ENCODE peak calls at places on chromosome 14, in nine cellular contexts. One of them, this sample, is unnamed.

GRCh38 chr14:31263485-31264133 is 56.0 kb upstream of the HECTD1 start:
- DNase-seq in lung: peak; percentile 67
- DNase-seq in SJCRH30: no peak
- DNase-seq in mesenchymal stem cell: peak; percentile 98
- DNase-seq in cardiac muscle cell: peak; percentile 98
- DNase-seq in GM23338: no peak
- DNase-seq in iPS DF 6.9: no peak
- DNase-seq in BE2C: no peak
- DNase-seq in heart left ventricle: no peak
- DNase-seq in this sample: peak; percentile 85

GRCh38 chr14:44662250-44662891 is 155.3 kb upstream of the FSCB start:
- DNase-seq in lung: no peak
- DNase-seq in SJCRH30: no peak
- DNase-seq in mesenchymal stem cell: no peak
- DNase-seq in cardiac muscle cell: no peak
- DNase-seq in GM23338: no peak
- DNase-seq in iPS DF 6.9: no peak
- DNase-seq in BE2C: no peak
- DNase-seq in heart left ventricle: no peak
- DNase-seq in this sample: no peak

GRCh38 chr14:76168531-76168930 is 16.8 kb downstream of the GPATCH2L start:
- DNase-seq in lung: no peak
- DNase-seq in SJCRH30: no peak
- DNase-seq in mesenchymal stem cell: no peak
- DNase-seq in cardiac muscle cell: no peak
- DNase-seq in GM23338: no peak
- DNase-seq in iPS DF 6.9: no peak
- DNase-seq in BE2C: no peak
- DNase-seq in heart left ventricle: no peak
- DNase-seq in this sample: no peak

GRCh38 chr14:101224356-101225115 is 321.0 kb upstream of the RTL1 start:
- DNase-seq in lung: no peak
- DNase-seq in SJCRH30: peak; percentile 80
- DNase-seq in mesenchymal stem cell: no peak
- DNase-seq in cardiac muscle cell: no peak
- DNase-seq in GM23338: peak; percentile 13
- DNase-seq in iPS DF 6.9: no peak
- DNase-seq in BE2C: peak; percentile 88
- DNase-seq in heart left ventricle: no peak
- DNase-seq in this sample: peak; percentile 44

GRCh38 chr14:25041484-25041883 is 8.5 kb downstream of the STXBP6 start:
- DNase-seq in lung: no peak
- DNase-seq in SJCRH30: no peak
- DNase-seq in mesenchymal stem cell: no peak
- DNase-seq in cardiac muscle cell: no peak
- DNase-seq in GM23338: no peak
- DNase-seq in iPS DF 6.9: no peak
- DNase-seq in BE2C: no peak
- DNase-seq in heart left ventricle: no peak
- DNase-seq in this sample: no peak

GRCh38 chr14:50521912-50522341 is 10.4 kb downstream of the MAP4K5 start:
- DNase-seq in lung: no peak
- DNase-seq in SJCRH30: no peak
- DNase-seq in mesenchymal stem cell: peak; percentile 47
- DNase-seq in cardiac muscle cell: no peak
- DNase-seq in GM23338: no peak
- DNase-seq in iPS DF 6.9: no peak
- DNase-seq in BE2C: no peak
- DNase-seq in heart left ventricle: no peak
- DNase-seq in this sample: no peak

GRCh38 chr14:90677484-90678045 is 138.7 kb downstream of the TTC7B start:
- DNase-seq in lung: no peak
- DNase-seq in SJCRH30: no peak
- DNase-seq in mesenchymal stem cell: peak; percentile 87
- DNase-seq in cardiac muscle cell: peak; percentile 80
- DNase-seq in GM23338: no peak
- DNase-seq in iPS DF 6.9: no peak
- DNase-seq in BE2C: no peak
- DNase-seq in heart left ventricle: no peak
- DNase-seq in this sample: no peak

GRCh38 chr14:34733245-34733644 is 18.9 kb upstream of the CFL2 start:
- DNase-seq in lung: no peak
- DNase-seq in SJCRH30: no peak
- DNase-seq in mesenchymal stem cell: peak; percentile 21
- DNase-seq in cardiac muscle cell: peak; percentile 10
- DNase-seq in GM23338: no peak
- DNase-seq in iPS DF 6.9: no peak
- DNase-seq in BE2C: no peak
- DNase-seq in heart left ventricle: no peak
- DNase-seq in this sample: no peak

GRCh38 chr14:92259613-92260357 is 63.2 kb upstream of the SLC24A4 start:
- DNase-seq in lung: no peak
- DNase-seq in SJCRH30: no peak
- DNase-seq in mesenchymal stem cell: no peak
- DNase-seq in cardiac muscle cell: no peak
- DNase-seq in GM23338: no peak
- DNase-seq in iPS DF 6.9: no peak
- DNase-seq in BE2C: no peak
- DNase-seq in heart left ventricle: no peak
- DNase-seq in this sample: no peak

GRCh38 chr14:104889374-104889755 is 24.3 kb downstream of the CEP170B start:
- DNase-seq in lung: no peak
- DNase-seq in SJCRH30: no peak
- DNase-seq in mesenchymal stem cell: no peak
- DNase-seq in cardiac muscle cell: no peak
- DNase-seq in GM23338: no peak
- DNase-seq in iPS DF 6.9: no peak
- DNase-seq in BE2C: no peak
- DNase-seq in heart left ventricle: no peak
- DNase-seq in this sample: no peak

GRCh38 chr14:105328678-105329390 is 14.3 kb downstream of the PACS2 start:
- DNase-seq in lung: no peak
- DNase-seq in SJCRH30: peak; percentile 88
- DNase-seq in mesenchymal stem cell: no peak
- DNase-seq in cardiac muscle cell: no peak
- DNase-seq in GM23338: no peak
- DNase-seq in iPS DF 6.9: no peak
- DNase-seq in BE2C: no peak
- DNase-seq in heart left ventricle: no peak
- DNase-seq in this sample: no peak

GRCh38 chr14:50396636-50397460 is at the start of gene CDKL1:
- DNase-seq in lung: peak; percentile 63
- DNase-seq in SJCRH30: peak; percentile 76
- DNase-seq in mesenchymal stem cell: peak; percentile 85
- DNase-seq in cardiac muscle cell: peak; percentile 83
- DNase-seq in GM23338: peak; percentile 83
- DNase-seq in iPS DF 6.9: peak; percentile 47
- DNase-seq in BE2C: peak; percentile 79
- DNase-seq in heart left ventricle: peak; percentile 68
- DNase-seq in this sample: no peak

GRCh38 chr14:24162083-24162482 is 1.0 kb downstream of the IRF9 start:
- DNase-seq in lung: no peak
- DNase-seq in SJCRH30: no peak
- DNase-seq in mesenchymal stem cell: peak; percentile 22
- DNase-seq in cardiac muscle cell: peak; percentile 52
- DNase-seq in GM23338: no peak
- DNase-seq in iPS DF 6.9: no peak
- DNase-seq in BE2C: no peak
- DNase-seq in heart left ventricle: peak; percentile 18
- DNase-seq in this sample: no peak

GRCh38 chr14:32762886-32763285 is 175.8 kb upstream of the NPAS3 start:
- DNase-seq in lung: no peak
- DNase-seq in SJCRH30: no peak
- DNase-seq in mesenchymal stem cell: no peak
- DNase-seq in cardiac muscle cell: peak; percentile 55
- DNase-seq in GM23338: no peak
- DNase-seq in iPS DF 6.9: no peak
- DNase-seq in BE2C: no peak
- DNase-seq in heart left ventricle: no peak
- DNase-seq in this sample: no peak

GRCh38 chr14:27015046-27015445 is 417.2 kb upstream of the NOVA1 start:
- DNase-seq in lung: no peak
- DNase-seq in SJCRH30: no peak
- DNase-seq in mesenchymal stem cell: no peak
- DNase-seq in cardiac muscle cell: peak; percentile 23
- DNase-seq in GM23338: no peak
- DNase-seq in iPS DF 6.9: no peak
- DNase-seq in BE2C: no peak
- DNase-seq in heart left ventricle: no peak
- DNase-seq in this sample: no peak

GRCh38 chr14:74595006-74595735 is 16.9 kb downstream of the LTBP2 start:
- DNase-seq in lung: peak; percentile 59
- DNase-seq in SJCRH30: no peak
- DNase-seq in mesenchymal stem cell: peak; percentile 38
- DNase-seq in cardiac muscle cell: peak; percentile 86
- DNase-seq in GM23338: no peak
- DNase-seq in iPS DF 6.9: no peak
- DNase-seq in BE2C: peak; percentile 49
- DNase-seq in heart left ventricle: peak; percentile 87
- DNase-seq in this sample: no peak

DNA sequence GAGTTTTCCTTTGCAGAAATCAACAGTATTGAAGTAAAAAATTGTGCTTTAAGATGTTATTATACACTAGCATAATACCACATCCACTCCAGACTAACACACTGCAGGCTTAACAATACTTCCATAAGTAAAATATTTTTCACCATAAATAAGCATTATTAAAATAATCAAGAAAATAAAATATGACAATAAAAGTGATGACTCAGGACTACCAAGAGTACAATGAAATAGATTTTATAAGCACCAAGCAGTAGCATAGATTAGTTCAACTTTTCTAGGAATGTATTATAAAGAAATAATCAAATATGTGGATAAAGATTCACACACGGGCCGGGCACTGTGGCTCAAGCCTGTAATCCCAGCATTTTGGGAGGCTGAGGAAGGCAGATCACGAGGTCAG is 40.4 kb upstream of the MTHFD1 start:
- DNase-seq in lung: no peak
- DNase-seq in SJCRH30: no peak
- DNase-seq in mesenchymal stem cell: no peak
- DNase-seq in cardiac muscle cell: no peak
- DNase-seq in GM23338: no peak
- DNase-seq in iPS DF 6.9: no peak
- DNase-seq in BE2C: no peak
- DNase-seq in heart left ventricle: no peak
- DNase-seq in this sample: no peak
- H3K4me1 ChIP-seq in lung: no peaks in the 10 kb centered on the region
- H3K4me1 ChIP-seq in SJCRH30: no peaks in the 10 kb centered on the region
- H3K4me1 ChIP-seq in mesenchymal stem cell: no peaks in the 10 kb centered on the region
- H3K4me1 ChIP-seq in cardiac muscle cell: no peaks in the 10 kb centered on the region
- H3K4me1 ChIP-seq in GM23338: no peaks in the 10 kb centered on the region
- H3K4me1 ChIP-seq in iPS DF 6.9: no peaks in the 10 kb centered on the region
- H3K4me1 ChIP-seq in BE2C: no peaks in the 10 kb centered on the region
- H3K4me1 ChIP-seq in heart left ventricle: no peaks in the 10 kb centered on the region
- H3K4me1 ChIP-seq in this sample: no peaks in the 10 kb centered on the region

GRCh38 chr14:103578401-103579075 is 15.8 kb downstream of the COA8 start:
- DNase-seq in lung: no peak
- DNase-seq in SJCRH30: no peak
- DNase-seq in mesenchymal stem cell: peak; percentile 6
- DNase-seq in cardiac muscle cell: no peak
- DNase-seq in GM23338: no peak
- DNase-seq in iPS DF 6.9: no peak
- DNase-seq in BE2C: no peak
- DNase-seq in heart left ventricle: no peak
- DNase-seq in this sample: no peak

GRCh38 chr14:103574707-103575285 is 12.0 kb downstream of the COA8 start:
- DNase-seq in lung: no peak
- DNase-seq in SJCRH30: no peak
- DNase-seq in mesenchymal stem cell: no peak
- DNase-seq in cardiac muscle cell: no peak
- DNase-seq in GM23338: no peak
- DNase-seq in iPS DF 6.9: no peak
- DNase-seq in BE2C: no peak
- DNase-seq in heart left ventricle: no peak
- DNase-seq in this sample: no peak

GRCh38 chr14:103569436-103569835 is 6.7 kb downstream of the COA8 start:
- DNase-seq in lung: no peak
- DNase-seq in SJCRH30: no peak
- DNase-seq in mesenchymal stem cell: no peak
- DNase-seq in cardiac muscle cell: no peak
- DNase-seq in GM23338: no peak
- DNase-seq in iPS DF 6.9: no peak
- DNase-seq in BE2C: no peak
- DNase-seq in heart left ventricle: no peak
- DNase-seq in this sample: no peak

GRCh38 chr14:103576371-103577024 is 13.7 kb downstream of the COA8 start:
- DNase-seq in lung: peak; percentile 93
- DNase-seq in SJCRH30: peak; percentile 90
- DNase-seq in mesenchymal stem cell: peak; percentile 89
- DNase-seq in cardiac muscle cell: peak; percentile 94
- DNase-seq in GM23338: peak; percentile 53
- DNase-seq in iPS DF 6.9: no peak
- DNase-seq in BE2C: peak; percentile 95
- DNase-seq in heart left ventricle: peak; percentile 88
- DNase-seq in this sample: peak; percentile 94

DNA sequence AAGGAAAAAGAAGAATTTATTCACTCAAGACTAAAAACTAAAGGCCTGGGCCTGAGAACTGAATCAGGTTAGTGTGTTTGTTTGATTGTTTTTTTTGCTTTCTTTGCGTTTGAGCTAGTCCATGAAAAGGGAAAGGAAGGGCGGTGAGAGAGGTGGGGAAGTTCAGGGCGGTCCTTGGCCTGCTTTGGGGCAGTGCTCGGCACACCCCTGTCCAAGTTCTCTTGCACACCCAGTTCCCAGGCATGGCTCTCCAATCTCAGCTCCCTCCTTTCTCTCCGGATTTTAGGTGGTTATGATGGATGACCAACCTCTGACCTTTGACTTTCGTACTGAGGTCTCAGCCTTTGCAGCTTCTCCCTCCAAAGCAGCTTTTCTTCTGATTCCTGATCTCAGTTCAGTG is 11.3 kb downstream of the COA8 start:
- DNase-seq in lung: no peak
- DNase-seq in SJCRH30: no peak
- DNase-seq in mesenchymal stem cell: no peak
- DNase-seq in cardiac muscle cell: no peak
- DNase-seq in GM23338: no peak
- DNase-seq in iPS DF 6.9: no peak
- DNase-seq in BE2C: no peak
- DNase-seq in heart left ventricle: no peak
- DNase-seq in this sample: no peak
- H3K4me1 ChIP-seq in lung: peaks cover 4% of the 10 kb centered on the region
- H3K4me1 ChIP-seq in SJCRH30: peaks cover 8% of the 10 kb centered on the region
- H3K4me1 ChIP-seq in mesenchymal stem cell: peaks cover 10% of the 10 kb centered on the region
- H3K4me1 ChIP-seq in cardiac muscle cell: peaks cover 7% of the 10 kb centered on the region
- H3K4me1 ChIP-seq in GM23338: no peaks in the 10 kb centered on the region
- H3K4me1 ChIP-seq in iPS DF 6.9: no peaks in the 10 kb centered on the region
- H3K4me1 ChIP-seq in BE2C: no peaks in the 10 kb centered on the region
- H3K4me1 ChIP-seq in heart left ventricle: peaks cover 8% of the 10 kb centered on the region
- H3K4me1 ChIP-seq in this sample: peaks cover 38% of the 10 kb centered on the region

GRCh38 chr14:69772082-69773017 is 5.4 kb downstream of the SRSF5 start:
- DNase-seq in lung: no peak
- DNase-seq in SJCRH30: no peak
- DNase-seq in mesenchymal stem cell: no peak
- DNase-seq in cardiac muscle cell: no peak
- DNase-seq in GM23338: no peak
- DNase-seq in iPS DF 6.9: no peak
- DNase-seq in BE2C: no peak
- DNase-seq in heart left ventricle: no peak
- DNase-seq in this sample: no peak
- H3K4me1 ChIP-seq in lung: peaks cover 30% of the 10 kb centered on the region
- H3K4me1 ChIP-seq in SJCRH30: peaks cover 7% of the 10 kb centered on the region
- H3K4me1 ChIP-seq in mesenchymal stem cell: peaks cover 10% of the 10 kb centered on the region
- H3K4me1 ChIP-seq in cardiac muscle cell: peaks cover 7% of the 10 kb centered on the region
- H3K4me1 ChIP-seq in GM23338: peaks cover 14% of the 10 kb centered on the region
- H3K4me1 ChIP-seq in iPS DF 6.9: no peaks in the 10 kb centered on the region
- H3K4me1 ChIP-seq in BE2C: no peaks in the 10 kb centered on the region
- H3K4me1 ChIP-seq in heart left ventricle: peaks cover 41% of the 10 kb centered on the region
- H3K4me1 ChIP-seq in this sample: peaks cover 50% of the 10 kb centered on the region

GRCh38 chr14:93963692-93964091 is 12.7 kb downstream of the ASB2 start:
- DNase-seq in lung: no peak
- DNase-seq in SJCRH30: no peak
- DNase-seq in mesenchymal stem cell: no peak
- DNase-seq in cardiac muscle cell: no peak
- DNase-seq in GM23338: no peak
- DNase-seq in iPS DF 6.9: no peak
- DNase-seq in BE2C: no peak
- DNase-seq in heart left ventricle: no peak
- DNase-seq in this sample: no peak
- H3K4me1 ChIP-seq in lung: no peaks in the 10 kb centered on the region
- H3K4me1 ChIP-seq in SJCRH30: peaks cover 28% of the 10 kb centered on the region
- H3K4me1 ChIP-seq in mesenchymal stem cell: peaks cover 38% of the 10 kb centered on the region
- H3K4me1 ChIP-seq in cardiac muscle cell: peaks cover 14% of the 10 kb centered on the region
- H3K4me1 ChIP-seq in GM23338: no peaks in the 10 kb centered on the region
- H3K4me1 ChIP-seq in iPS DF 6.9: peaks cover 3% of the 10 kb centered on the region
- H3K4me1 ChIP-seq in BE2C: no peaks in the 10 kb centered on the region
- H3K4me1 ChIP-seq in heart left ventricle: peaks cover 30% of the 10 kb centered on the region
- H3K4me1 ChIP-seq in this sample: peaks cover 53% of the 10 kb centered on the region

This sample was measured in right atrium auricular region.